ENCODE peak calls at places on chromosomes 11 and 22, in four cellular contexts. One of them, this sample, is unnamed.
A peak's percentile ranks its signal among the peaks of the same experiment; 100 is the strongest.

GRCh38 chr11:115420524-115420923 is 83.7 kb downstream of the CADM1 start:
- DNase-seq in mammary epithelial cell: no peak
- DNase-seq in OCI-M1: no peak
- DNase-seq in non-pigmented ciliary epithelial cell: no peak
- DNase-seq in this sample: peak; percentile 52

GRCh38 chr22:36756031-36756430 is 19.9 kb downstream of the IFT27 start:
- DNase-seq in mammary epithelial cell: no peak
- DNase-seq in OCI-M1: no peak
- DNase-seq in non-pigmented ciliary epithelial cell: no peak
- DNase-seq in this sample: no peak

GRCh38 chr11:77035580-77035979 is 1.4 kb downstream of the B3GNT6 start:
- DNase-seq in mammary epithelial cell: peak; percentile 55
- DNase-seq in OCI-M1: no peak
- DNase-seq in non-pigmented ciliary epithelial cell: no peak
- DNase-seq in this sample: no peak

GRCh38 chr11:2892215-2893020 is 6.8 kb upstream of the CDKN1C start:
- DNase-seq in mammary epithelial cell: no peak
- DNase-seq in OCI-M1: peak; percentile 87
- DNase-seq in non-pigmented ciliary epithelial cell: no peak
- DNase-seq in this sample: peak; percentile 91

GRCh38 chr22:30235687-30236170 is 10.8 kb downstream of the LIF start:
- DNase-seq in mammary epithelial cell: peak; percentile 82
- DNase-seq in OCI-M1: no peak
- DNase-seq in non-pigmented ciliary epithelial cell: no peak
- DNase-seq in this sample: peak; percentile 71

GRCh38 chr22:21791635-21792625 is 56.3 kb upstream of the YPEL1 start:
- DNase-seq in mammary epithelial cell: peak; percentile 53
- DNase-seq in OCI-M1: peak; percentile 95
- DNase-seq in non-pigmented ciliary epithelial cell: no peak
- DNase-seq in this sample: no peak

GRCh38 chr11:32316846-32317525 is 118.4 kb downstream of the WT1 start:
- DNase-seq in mammary epithelial cell: no peak
- DNase-seq in OCI-M1: peak; percentile 52
- DNase-seq in non-pigmented ciliary epithelial cell: no peak
- DNase-seq in this sample: peak; percentile 95

GRCh38 chr11:91596111-91596510 is 628.5 kb upstream of the FAT3 start:
- DNase-seq in mammary epithelial cell: no peak
- DNase-seq in OCI-M1: no peak
- DNase-seq in non-pigmented ciliary epithelial cell: no peak
- DNase-seq in this sample: no peak

GRCh38 chr22:42878561-42879305 is 21.7 kb upstream of the ARFGAP3 start:
- DNase-seq in mammary epithelial cell: no peak
- DNase-seq in OCI-M1: no peak
- DNase-seq in non-pigmented ciliary epithelial cell: no peak
- DNase-seq in this sample: no peak

GRCh38 chr11:68302256-68303054 is 9.9 kb upstream of the LRP5 start:
- DNase-seq in mammary epithelial cell: peak; percentile 87
- DNase-seq in OCI-M1: no peak
- DNase-seq in non-pigmented ciliary epithelial cell: no peak
- DNase-seq in this sample: no peak

GRCh38 chr11:64298966-64299846 is 952 bp upstream of the CATSPERZ start:
- DNase-seq in mammary epithelial cell: no peak
- DNase-seq in OCI-M1: no peak
- DNase-seq in non-pigmented ciliary epithelial cell: no peak
- DNase-seq in this sample: peak; percentile 51

GRCh38 chr11:69525516-69526452 is 44.3 kb downstream of the LINC01488 start:
- DNase-seq in mammary epithelial cell: no peak
- DNase-seq in OCI-M1: no peak
- DNase-seq in non-pigmented ciliary epithelial cell: no peak
- DNase-seq in this sample: no peak

GRCh38 chr11:11075515-11076171 is 217.8 kb upstream of the ZBED5 start:
- DNase-seq in mammary epithelial cell: no peak
- DNase-seq in OCI-M1: no peak
- DNase-seq in non-pigmented ciliary epithelial cell: no peak
- DNase-seq in this sample: no peak

GRCh38 chr11:119114351-119114750 is 7.0 kb upstream of the HINFP start:
- DNase-seq in mammary epithelial cell: no peak
- DNase-seq in OCI-M1: no peak
- DNase-seq in non-pigmented ciliary epithelial cell: no peak
- DNase-seq in this sample: no peak

GRCh38 chr11:105713106-105713505 is 103.2 kb downstream of the GRIA4 start:
- DNase-seq in mammary epithelial cell: no peak
- DNase-seq in OCI-M1: no peak
- DNase-seq in non-pigmented ciliary epithelial cell: no peak
- DNase-seq in this sample: no peak

GRCh38 chr22:38824587-38824986 is 19.2 kb downstream of the NPTXR start:
- DNase-seq in mammary epithelial cell: peak; percentile 57
- DNase-seq in OCI-M1: peak; percentile 85
- DNase-seq in non-pigmented ciliary epithelial cell: peak; percentile 31
- DNase-seq in this sample: peak; percentile 97

GRCh38 chr22:35191412-35191811 is 65.9 kb upstream of the HMGXB4 start:
- DNase-seq in mammary epithelial cell: peak; percentile 70
- DNase-seq in OCI-M1: no peak
- DNase-seq in non-pigmented ciliary epithelial cell: no peak
- DNase-seq in this sample: no peak

GRCh38 chr11:108497317-108498045 is 703 bp downstream of the POGLUT3 start:
- DNase-seq in mammary epithelial cell: peak; percentile 90
- DNase-seq in OCI-M1: peak; percentile 77
- DNase-seq in non-pigmented ciliary epithelial cell: peak; percentile 99
- DNase-seq in this sample: peak; percentile 96

GRCh38 chr11:133238455-133238854 is 293.8 kb downstream of the OPCML start:
- DNase-seq in mammary epithelial cell: no peak
- DNase-seq in OCI-M1: no peak
- DNase-seq in non-pigmented ciliary epithelial cell: no peak
- DNase-seq in this sample: peak; percentile 62

GRCh38 chr11:103994111-103994510 is 42.3 kb upstream of the DDI1 start:
- DNase-seq in mammary epithelial cell: no peak
- DNase-seq in OCI-M1: no peak
- DNase-seq in non-pigmented ciliary epithelial cell: no peak
- DNase-seq in this sample: no peak

GRCh38 chr11:64538501-64538951 is 52.5 kb upstream of the SLC22A12 start:
- DNase-seq in mammary epithelial cell: no peak
- DNase-seq in OCI-M1: no peak
- DNase-seq in non-pigmented ciliary epithelial cell: no peak
- DNase-seq in this sample: no peak

GRCh38 chr11:9169595-9170295 is 78.3 kb upstream of the SCUBE2 start:
- DNase-seq in mammary epithelial cell: no peak
- DNase-seq in OCI-M1: no peak
- DNase-seq in non-pigmented ciliary epithelial cell: no peak
- DNase-seq in this sample: no peak

GRCh38 chr22:50505276-50505775 is 2.2 kb downstream of the LMF2 start:
- DNase-seq in mammary epithelial cell: no peak
- DNase-seq in OCI-M1: no peak
- DNase-seq in non-pigmented ciliary epithelial cell: no peak
- DNase-seq in this sample: no peak

GRCh38 chr22:44576311-44577260 is 78.6 kb upstream of the RTL6 start:
- DNase-seq in mammary epithelial cell: no peak
- DNase-seq in OCI-M1: no peak
- DNase-seq in non-pigmented ciliary epithelial cell: no peak
- DNase-seq in this sample: no peak

GRCh38 chr22:33579448-33580093 is 340.7 kb downstream of the LARGE1 start:
- DNase-seq in mammary epithelial cell: peak; percentile 28
- DNase-seq in OCI-M1: peak; percentile 68
- DNase-seq in non-pigmented ciliary epithelial cell: no peak
- DNase-seq in this sample: peak; percentile 73

GRCh38 chr11:43983221-43983795 is 40.9 kb downstream of the C11orf96 start:
- DNase-seq in mammary epithelial cell: no peak
- DNase-seq in OCI-M1: no peak
- DNase-seq in non-pigmented ciliary epithelial cell: no peak
- DNase-seq in this sample: no peak

GRCh38 chr11:134384406-134384805 is 27.6 kb downstream of the B3GAT1 start:
- DNase-seq in mammary epithelial cell: no peak
- DNase-seq in OCI-M1: no peak
- DNase-seq in non-pigmented ciliary epithelial cell: no peak
- DNase-seq in this sample: no peak

GRCh38 chr11:124738713-124739478 is 846 bp upstream of the NRGN start:
- DNase-seq in mammary epithelial cell: no peak
- DNase-seq in OCI-M1: no peak
- DNase-seq in non-pigmented ciliary epithelial cell: no peak
- DNase-seq in this sample: no peak

GRCh38 chr11:108734956-108735559 is 70.2 kb downstream of the DDX10 start:
- DNase-seq in mammary epithelial cell: no peak
- DNase-seq in OCI-M1: peak; percentile 85
- DNase-seq in non-pigmented ciliary epithelial cell: no peak
- DNase-seq in this sample: peak; percentile 24

GRCh38 chr11:17887779-17888178 is 125.1 kb downstream of the SERGEF start:
- DNase-seq in mammary epithelial cell: no peak
- DNase-seq in OCI-M1: no peak
- DNase-seq in non-pigmented ciliary epithelial cell: peak; percentile 32
- DNase-seq in this sample: peak; percentile 76

GRCh38 chr11:34356576-34356917 is 1.3 kb downstream of the ABTB2 start:
- DNase-seq in mammary epithelial cell: peak; percentile 64
- DNase-seq in OCI-M1: no peak
- DNase-seq in non-pigmented ciliary epithelial cell: no peak
- DNase-seq in this sample: peak; percentile 71

GRCh38 chr22:40654522-40655167 is 18.1 kb upstream of the MRTFA start:
- DNase-seq in mammary epithelial cell: peak; percentile 62
- DNase-seq in OCI-M1: peak; percentile 55
- DNase-seq in non-pigmented ciliary epithelial cell: no peak
- DNase-seq in this sample: peak; percentile 65

This sample was measured in left kidney.